ENCODE peak calls at places on chromosomes 13 and 19, in ten cellular contexts. D is heart left ventricle, F is Peyer's patch, G is gastrocnemius medialis, M is transverse colon, J is IMR-90, Y is HCT116, B is tibial nerve, P is A549, I is adrenal gland. H is an unnamed sample.

GRCh38 chr13:111503905-111504695 is 183.7 kb downstream of the TEX29 start:
- DNase-seq in D (no peak), F (no peak), G (no peak), M (no peak), J (no peak), Y (no peak), B (no peak), P (no peak), I (no peak), H (no peak)

GRCh38 chr19:17405250-17406038 is at the start of gene BST2:
- DNase-seq in D (no peak), F (peak; percentile 77), G (peak; percentile 28), M (peak; percentile 51), J (peak; percentile 37), Y (no peak), B (peak; percentile 48), P (no peak), I (peak; percentile 87), H (peak; percentile 86)

GRCh38 chr19:39816287-39817048 is 17.5 kb downstream of the DYRK1B start:
- DNase-seq in D (no peak), F (no peak), G (no peak), M (no peak), J (no peak), Y (no peak), B (no peak), P (no peak), I (no peak), H (no peak)

GRCh38 chr19:18306903-18307681 is 15.8 kb downstream of the LSM4 start:
- DNase-seq in D (peak; percentile 56), F (peak; percentile 56), G (no peak), M (no peak), J (no peak), Y (no peak), B (no peak), P (no peak), I (no peak), H (peak; percentile 82)

GRCh38 chr19:45177817-45178261 is at the start of gene TRAPPC6A:
- DNase-seq in D (no peak), F (peak; percentile 24), G (no peak), M (no peak), J (peak; percentile 70), Y (no peak), B (peak; percentile 18), P (peak; percentile 74), I (no peak), H (no peak)

GRCh38 chr13:30091035-30091434 is 216.3 kb downstream of the KATNAL1 start:
- DNase-seq in D (no peak), F (no peak), G (no peak), M (no peak), J (no peak), Y (no peak), B (no peak), P (no peak), I (no peak), H (no peak)

GRCh38 chr19:11735375-11735774 is 3.4 kb downstream of the ZNF823 start:
- DNase-seq in D (no peak), F (no peak), G (no peak), M (peak; percentile 34), J (no peak), Y (no peak), B (no peak), P (no peak), I (no peak), H (no peak)

GRCh38 chr13:99359493-99359892 is 52.3 kb upstream of the GPR183 start:
- DNase-seq in D (no peak), F (peak; percentile 39), G (no peak), M (no peak), J (no peak), Y (no peak), B (no peak), P (no peak), I (no peak), H (no peak)

DNA sequence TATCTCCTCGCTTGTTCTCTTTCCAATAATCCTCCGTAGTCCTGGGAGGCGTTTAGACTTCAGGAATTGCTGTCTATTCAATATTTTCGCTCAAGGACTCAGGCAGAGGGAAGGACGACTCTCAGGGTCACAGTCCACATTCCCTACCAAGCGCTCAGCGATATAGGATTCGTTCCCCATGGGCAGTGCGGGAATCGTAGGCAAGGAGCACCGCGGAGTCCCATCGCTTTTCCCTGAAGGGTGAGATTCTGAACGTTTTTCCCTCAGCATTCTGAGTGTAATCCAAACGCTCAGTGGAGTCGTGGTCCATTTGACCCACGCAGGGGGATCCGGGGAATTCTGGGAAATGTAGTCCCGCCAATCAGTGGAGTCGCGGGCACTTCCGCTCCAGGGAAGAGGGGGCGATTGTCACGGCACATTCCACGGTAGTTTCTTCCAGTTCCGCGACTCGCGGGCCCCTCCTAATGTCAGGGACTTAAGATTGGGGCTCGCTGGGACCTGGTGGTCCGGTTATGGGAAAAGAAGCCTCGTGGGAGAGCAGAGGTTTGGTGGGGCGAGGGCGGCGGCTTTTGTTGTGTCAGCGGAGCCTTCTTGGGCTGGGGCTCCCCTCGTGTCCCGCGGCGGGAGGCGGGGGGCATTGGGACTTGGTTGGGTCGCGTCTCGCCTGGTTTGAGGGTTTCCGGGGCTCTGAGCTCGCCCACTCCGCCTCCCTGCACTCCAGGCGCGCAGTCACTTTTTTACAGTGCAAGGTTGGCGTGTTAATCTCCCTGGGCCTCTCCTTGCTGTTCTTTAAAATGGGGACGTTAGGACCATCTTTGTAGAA is at the start of gene ZNF234:
- DNase-seq in D (peak; percentile 85), F (peak; percentile 79), G (peak; percentile 78), M (peak; percentile 80), J (peak; percentile 85), Y (peak; percentile 33), B (peak; percentile 79), P (peak; percentile 87), I (peak; percentile 87), H (peak; percentile 90)
- TF ChIP-seq CTCF in D (no peak), F (no peak), G (no peak), M (no peak), J (peak; percentile 4), Y (no peak), B (no peak), P (no peak), I (no peak), H (no peak)

GRCh38 chr19:41548047-41548446 is 27.9 kb upstream of the CEACAM21 start:
- DNase-seq in D (no peak), F (no peak), G (no peak), M (no peak), J (no peak), Y (no peak), B (no peak), P (no peak), I (no peak), H (no peak)
- H3K4me1 ChIP-seq in D (no peaks in the 10 kb centered on the region), F (peaks cover 7% of the 10 kb centered on the region), G (no peaks in the 10 kb centered on the region), M (no peaks in the 10 kb centered on the region), J (no peaks in the 10 kb centered on the region), Y (no peaks in the 10 kb centered on the region), B (no peaks in the 10 kb centered on the region), P (no peaks in the 10 kb centered on the region), I (no peaks in the 10 kb centered on the region), H (peaks cover 71% of the 10 kb centered on the region)

GRCh38 chr19:3761382-3762129 is at the start of gene APBA3:
- DNase-seq in D (peak; percentile 98), F (peak; percentile 92), G (peak; percentile 79), M (peak; percentile 95), J (peak; percentile 83), Y (peak; percentile 95), B (peak; percentile 92), P (peak; percentile 88), I (peak; percentile 94), H (peak; percentile 97)
- TF ChIP-seq POLR2A in D (no peak), F (peak; percentile 78), G (peak; percentile 71), M (peak; percentile 79), J (peak; percentile 66), Y (peak; percentile 54), B (peak; percentile 62), P (peak; percentile 57), I (no peak), H (peak; percentile 45)

GRCh38 chr13:109649713-109650112 is 136.7 kb downstream of the IRS2 start:
- DNase-seq in D (no peak), F (no peak), G (no peak), M (no peak), J (no peak), Y (no peak), B (no peak), P (no peak), I (no peak), H (no peak)

GRCh38 chr13:109646423-109646822 is 140.0 kb downstream of the IRS2 start:
- DNase-seq in D (no peak), F (no peak), G (no peak), M (no peak), J (no peak), Y (no peak), B (no peak), P (no peak), I (no peak), H (no peak)

GRCh38 chr13:109645831-109646230 is 140.6 kb downstream of the IRS2 start:
- DNase-seq in D (no peak), F (no peak), G (no peak), M (no peak), J (no peak), Y (no peak), B (no peak), P (no peak), I (no peak), H (peak; percentile 79)

GRCh38 chr13:109647046-109647445 is 139.3 kb downstream of the IRS2 start:
- DNase-seq in D (no peak), F (no peak), G (no peak), M (no peak), J (no peak), Y (no peak), B (no peak), P (peak; percentile 36), I (no peak), H (no peak)

DNA sequence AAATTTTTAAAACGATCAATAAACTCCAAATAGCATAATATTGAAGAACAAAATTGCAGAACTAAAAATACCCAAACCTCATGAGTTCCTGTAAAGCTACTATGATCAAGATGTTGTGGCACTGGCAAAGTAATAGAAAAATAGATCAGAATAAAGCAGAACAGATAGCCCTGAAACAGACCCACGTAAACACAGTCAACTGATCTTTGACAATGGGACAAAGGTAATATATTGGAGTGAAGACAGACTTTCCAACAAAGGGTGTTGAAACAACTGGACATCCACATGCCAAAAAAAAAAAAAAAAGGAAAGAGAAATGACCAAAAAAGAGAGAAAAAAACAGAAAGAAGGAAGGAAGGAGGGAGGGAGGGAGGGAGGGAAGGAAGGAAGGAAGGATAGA is 138.7 kb downstream of the IRS2 start:
- DNase-seq in D (no peak), F (no peak), G (no peak), M (no peak), J (no peak), Y (no peak), B (no peak), P (no peak), I (no peak), H (no peak)
- TF ChIP-seq CTCF in D (no peak), F (no peak), G (no peak), M (no peak), J (no peak), Y (no peak), B (no peak), P (no peak), I (no peak), H (no peak)

DNA sequence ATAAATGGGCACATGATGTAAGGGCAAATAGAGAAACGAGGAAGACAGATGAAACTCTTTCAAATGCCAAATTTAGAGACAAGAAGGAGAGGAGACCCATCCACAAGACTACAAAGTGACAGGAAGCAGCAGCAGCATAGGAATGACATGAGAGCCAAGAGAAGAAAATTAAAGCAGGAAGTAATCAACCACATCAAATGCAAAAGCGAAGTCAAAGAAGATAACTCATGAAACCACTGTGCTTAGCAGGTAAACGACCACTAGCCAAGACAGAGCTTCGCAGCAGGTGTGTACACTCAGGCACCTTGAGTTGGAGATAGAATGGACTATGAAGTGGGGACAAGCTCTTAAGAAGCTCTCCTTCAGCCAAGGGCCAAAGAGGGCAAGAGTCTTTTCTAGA is 64.1 kb downstream of the KLF12 start:
- DNase-seq in D (no peak), F (peak; percentile 37), G (no peak), M (no peak), J (no peak), Y (no peak), B (no peak), P (no peak), I (no peak), H (no peak)
- H3K4me1 ChIP-seq in D (peaks cover 21% of the 10 kb centered on the region), F (no peaks in the 10 kb centered on the region), G (peaks cover 22% of the 10 kb centered on the region), M (no peaks in the 10 kb centered on the region), J (peaks cover 9% of the 10 kb centered on the region), Y (no peaks in the 10 kb centered on the region), B (no peaks in the 10 kb centered on the region), P (no peaks in the 10 kb centered on the region), I (no peaks in the 10 kb centered on the region), H (peaks cover 21% of the 10 kb centered on the region)